ENCODE peak calls at places on chromosomes 4 and X, in ten cellular contexts. J is AG09309, M is H9, R is fibroblast of lung, S is Peyer's patch, P is A673, U is brain microvascular endothelial cell, X is AG10803, V is prostate gland, K is kidney epithelial cell. Z is an unnamed sample.

GRCh38 chrX:136047969-136048368 is 62.7 kb downstream of the SLC9A6 start:
- DNase-seq in J (no peak), M (no peak), R (peak), S (no peak), P (no peak), U (peak), X (peak), V (no peak), K (no peak), Z (no peak)

GRCh38 chrX:74421181-74422028 is at the start of gene SLC16A2:
- DNase-seq in J (peak), M (peak), R (peak), S (peak), P (peak), U (peak), X (peak), V (peak), K (peak), Z (no peak)

GRCh38 chr4:52813546-52813945 is 48.6 kb upstream of the RASL11B start:
- DNase-seq in J (no peak), M (no peak), R (no peak), S (no peak), P (no peak), U (no peak), X (no peak), V (no peak), K (no peak), Z (no peak)

GRCh38 chrX:104681214-104681613 is 115.2 kb downstream of the IL1RAPL2 start:
- DNase-seq in J (no peak), M (no peak), R (no peak), S (no peak), P (no peak), U (no peak), X (no peak), V (no peak), K (no peak), Z (no peak)

GRCh38 chr4:7668826-7669225 is 234.1 kb upstream of the PSAPL1 start:
- DNase-seq in J (no peak), M (no peak), R (no peak), S (no peak), P (no peak), U (no peak), X (no peak), V (no peak), K (no peak), Z (no peak)

GRCh38 chr4:40134206-40134917 is 62.5 kb upstream of the RHOH start:
- DNase-seq in J (no peak), M (no peak), R (no peak), S (no peak), P (no peak), U (no peak), X (no peak), V (no peak), K (no peak), Z (no peak)

GRCh38 chr4:48974979-48975640 is 11.0 kb upstream of the CWH43 start:
- DNase-seq in J (no peak), M (no peak), R (no peak), S (no peak), P (peak), U (no peak), X (no peak), V (no peak), K (no peak), Z (no peak)

GRCh38 chr4:117831060-117831683 is 203.1 kb upstream of the NDST3 start:
- DNase-seq in J (no peak), M (no peak), R (no peak), S (no peak), P (no peak), U (no peak), X (no peak), V (no peak), K (no peak), Z (no peak)

GRCh38 chrX:120749141-120749846 is 119.4 kb upstream of the C1GALT1C1 start:
- DNase-seq in J (no peak), M (no peak), R (peak), S (peak), P (no peak), U (no peak), X (peak), V (no peak), K (no peak), Z (no peak)

GRCh38 chr4:38132140-38132673 is 172.0 kb downstream of the PTTG2 start:
- DNase-seq in J (peak), M (no peak), R (peak), S (peak), P (peak), U (peak), X (peak), V (no peak), K (peak), Z (peak)

GRCh38 chr4:170124391-170124790 is 34.6 kb upstream of the AADAT start:
- DNase-seq in J (no peak), M (no peak), R (no peak), S (no peak), P (no peak), U (no peak), X (no peak), V (no peak), K (no peak), Z (no peak)

GRCh38 chr4:38365748-38366310 is 298.2 kb upstream of the KLF3 start:
- DNase-seq in J (no peak), M (no peak), R (no peak), S (no peak), P (no peak), U (no peak), X (no peak), V (no peak), K (no peak), Z (no peak)

GRCh38 chrX:781216-782211 is 150.9 kb downstream of the SHOX start:
- DNase-seq in J (no peak), M (no peak), R (no peak), S (no peak), P (no peak), U (no peak), X (no peak), V (no peak), K (no peak), Z (no peak)

GRCh38 chr4:55925235-55925634 is 23.5 kb upstream of the CEP135 start:
- DNase-seq in J (no peak), M (no peak), R (peak), S (no peak), P (no peak), U (no peak), X (no peak), V (no peak), K (no peak), Z (no peak)

GRCh38 chrX:115690554-115691216 is 129.7 kb downstream of the PLS3 start:
- DNase-seq in J (peak), M (peak), R (peak), S (peak), P (peak), U (peak), X (peak), V (peak), K (peak), Z (peak)

GRCh38 chr4:52105276-52105675 is 54.2 kb downstream of the SPATA18 start:
- DNase-seq in J (no peak), M (no peak), R (no peak), S (no peak), P (no peak), U (no peak), X (no peak), V (no peak), K (no peak), Z (no peak)

GRCh38 chrX:3231766-3232165 is 114.7 kb downstream of the MXRA5 start:
- DNase-seq in J (no peak), M (no peak), R (peak), S (no peak), P (no peak), U (peak), X (peak), V (no peak), K (no peak), Z (no peak)

GRCh38 chrX:13254076-13254785 is 65.6 kb downstream of the ATXN3L start:
- DNase-seq in J (no peak), M (no peak), R (peak), S (peak), P (peak), U (peak), X (peak), V (no peak), K (no peak), Z (no peak)

GRCh38 chr4:137310156-137310555 is 222.1 kb downstream of the PCDH18 start:
- DNase-seq in J (no peak), M (no peak), R (peak), S (no peak), P (peak), U (peak), X (peak), V (no peak), K (no peak), Z (no peak)

GRCh38 chr4:183492791-183493221 is 12.1 kb upstream of the ING2 start:
- DNase-seq in J (peak), M (no peak), R (peak), S (no peak), P (no peak), U (peak), X (peak), V (no peak), K (no peak), Z (no peak)

GRCh38 chr4:40686081-40686913 is 56.6 kb upstream of the RBM47 start:
- DNase-seq in J (no peak), M (no peak), R (no peak), S (no peak), P (no peak), U (no peak), X (peak), V (no peak), K (no peak), Z (no peak)

GRCh38 chrX:861335-861890 is 230.8 kb downstream of the SHOX start:
- DNase-seq in J (no peak), M (no peak), R (no peak), S (no peak), P (no peak), U (peak), X (peak), V (no peak), K (no peak), Z (no peak)

GRCh38 chr4:82043081-82043808 is 330.5 kb downstream of the HNRNPD start:
- DNase-seq in J (no peak), M (peak), R (no peak), S (peak), P (no peak), U (no peak), X (no peak), V (no peak), K (no peak), Z (no peak)

GRCh38 chr4:175998782-175999181 is 66.9 kb upstream of the WDR17 start:
- DNase-seq in J (no peak), M (peak), R (no peak), S (no peak), P (peak), U (no peak), X (no peak), V (no peak), K (no peak), Z (no peak)

GRCh38 chrX:10617964-10618342 is 2.4 kb downstream of the MID1 start:
- DNase-seq in J (no peak), M (no peak), R (peak), S (no peak), P (peak), U (peak), X (peak), V (peak), K (no peak), Z (no peak)

GRCh38 chr4:83516042-83516772 is 19.7 kb upstream of the GPAT3 start:
- DNase-seq in J (peak), M (no peak), R (peak), S (no peak), P (no peak), U (peak), X (peak), V (no peak), K (peak), Z (peak)

GRCh38 chrX:102892103-102892502 is 45.0 kb upstream of the RAB40AL start:
- DNase-seq in J (no peak), M (no peak), R (no peak), S (no peak), P (no peak), U (peak), X (no peak), V (no peak), K (no peak), Z (no peak)

GRCh38 chr4:141541851-141542250 is 94.5 kb upstream of the IL15 start:
- DNase-seq in J (peak), M (no peak), R (peak), S (no peak), P (no peak), U (peak), X (peak), V (no peak), K (no peak), Z (no peak)

GRCh38 chr4:93828332-93828829 is at the start of gene ATOH1:
- DNase-seq in J (no peak), M (peak), R (peak), S (peak), P (peak), U (no peak), X (no peak), V (no peak), K (no peak), Z (no peak)

GRCh38 chr4:3075652-3075981 is 1.1 kb downstream of the HTT start:
- DNase-seq in J (no peak), M (no peak), R (no peak), S (no peak), P (no peak), U (no peak), X (no peak), V (no peak), K (no peak), Z (no peak)

GRCh38 chr4:106851686-106852085 is 184.4 kb downstream of the DKK2 start:
- DNase-seq in J (no peak), M (no peak), R (no peak), S (no peak), P (no peak), U (no peak), X (peak), V (no peak), K (no peak), Z (no peak)

GRCh38 chrX:123859409-123859827 is 435 bp upstream of the XIAP start:
- DNase-seq in J (no peak), M (no peak), R (no peak), S (peak), P (peak), U (no peak), X (no peak), V (peak), K (no peak), Z (no peak)

GRCh38 chr4:8370835-8371234 is 69.7 kb downstream of the ACOX3 start:
- DNase-seq in J (no peak), M (no peak), R (no peak), S (no peak), P (no peak), U (no peak), X (no peak), V (no peak), K (no peak), Z (peak)

GRCh38 chr4:113684534-113685091 is 76.9 kb downstream of the CAMK2D start:
- DNase-seq in J (peak), M (peak), R (peak), S (peak), P (peak), U (peak), X (peak), V (no peak), K (no peak), Z (no peak)

DNA sequence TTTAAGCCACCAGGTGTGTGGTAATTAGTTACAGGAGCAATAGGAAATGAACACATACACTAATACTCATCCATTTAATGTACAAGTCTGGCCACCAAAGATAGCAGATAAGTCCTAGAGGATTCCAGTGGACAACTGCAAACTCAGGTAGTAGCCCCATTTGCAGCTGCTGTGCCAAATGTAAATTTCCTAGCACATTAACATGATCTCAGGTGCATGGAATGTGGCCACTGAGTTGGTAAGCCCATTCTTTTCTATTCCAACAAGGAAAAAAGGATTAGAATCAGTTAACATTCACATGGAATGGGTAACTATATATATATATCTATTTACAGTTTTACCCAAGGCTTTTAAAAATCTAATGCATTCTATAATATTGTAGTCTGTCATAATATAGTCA is 23.3 kb upstream of the FRAS1 start:
- DNase-seq in J (no peak), M (no peak), R (peak), S (no peak), P (no peak), U (no peak), X (no peak), V (no peak), K (no peak), Z (no peak)
- TF ChIP-seq CTCF in J (no peak), M (no peak), R (no peak), S (no peak), P (no peak), U (no peak), X (no peak), V (no peak), K (no peak), Z (no peak)

DNA sequence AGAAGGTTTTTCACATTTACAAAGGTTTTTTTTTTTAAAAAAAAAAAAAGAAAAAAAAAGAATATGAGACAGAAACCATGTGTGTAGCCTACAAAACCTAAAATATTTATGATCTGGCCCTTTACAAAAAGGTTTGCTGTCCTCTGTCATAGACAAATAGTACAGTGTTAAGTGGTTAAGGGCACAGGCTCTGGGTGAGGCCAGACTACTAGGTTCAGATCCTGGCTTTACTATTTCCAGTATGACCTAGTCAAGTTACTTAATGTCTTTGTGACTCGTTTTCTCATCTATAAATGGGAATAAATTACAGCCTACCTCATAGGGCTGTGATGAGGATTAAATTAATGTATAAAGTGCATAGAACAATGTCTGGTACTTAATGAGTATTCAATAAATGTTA is 56.5 kb downstream of the GAB1 start:
- DNase-seq in J (no peak), M (no peak), R (no peak), S (no peak), P (no peak), U (no peak), X (no peak), V (no peak), K (no peak), Z (no peak)
- TF ChIP-seq CTCF in J (no peak), M (no peak), R (no peak), S (no peak), P (no peak), U (no peak), X (no peak), V (no peak), K (no peak), Z (no peak)

GRCh38 chr4:187993827-187994226 is 1.7 kb upstream of the ZFP42 start:
- DNase-seq in J (no peak), M (peak), R (no peak), S (no peak), P (peak), U (peak), X (no peak), V (no peak), K (no peak), Z (no peak)
- TF ChIP-seq CTCF in J (peak), M (peak), R (no peak), S (no peak), P (peak), U (peak), X (no peak), V (no peak), K (peak), Z (peak)

DNA sequence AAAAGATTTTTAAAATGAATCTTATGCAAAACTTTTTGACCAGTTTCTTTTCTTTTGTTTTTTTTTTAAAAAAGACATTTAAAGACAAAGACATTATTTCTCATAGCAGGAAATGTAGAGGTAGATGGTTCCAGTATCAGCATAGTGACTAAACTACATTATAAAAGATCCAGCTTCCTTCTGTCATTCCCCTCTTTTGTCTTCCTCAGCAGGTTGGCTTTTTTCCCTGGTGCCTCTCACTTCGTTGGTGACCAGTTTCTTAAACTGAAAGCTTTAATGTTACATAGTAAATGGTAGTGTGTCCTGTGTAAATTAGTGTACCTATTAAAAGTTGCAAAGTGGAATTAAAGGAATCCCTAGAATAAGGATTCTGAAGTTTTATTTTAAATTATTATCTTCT is 36.1 kb downstream of the DCK start:
- DNase-seq in J (no peak), M (no peak), R (no peak), S (no peak), P (peak), U (no peak), X (no peak), V (no peak), K (no peak), Z (no peak)
- TF ChIP-seq CTCF in J (no peak), M (no peak), R (no peak), S (no peak), P (no peak), U (no peak), X (no peak), V (no peak), K (no peak), Z (no peak)